ENCODE peak calls at places on chromosome 9, in six cellular contexts. S is heart left ventricle, J is psoas muscle, F is A549, X is tibial artery, I is adrenal gland. G is an unnamed sample.
A peak's percentile ranks its signal among the peaks of the same experiment; 100 is the strongest.

GRCh38 chr9:98533132-98533531 is 175.6 kb downstream of the GABBR2 start:
- DNase-seq in X (no peak), J (no peak), S (no peak), F (no peak), I (no peak), G (no peak)

GRCh38 chr9:38038307-38039089 is 30.5 kb downstream of the SHB start:
- DNase-seq in X (no peak), S (peak; percentile 56), I (no peak), F (no peak), J (no peak), G (no peak)

GRCh38 chr9:34771023-34771422 is 61.1 kb upstream of the CCL21 start:
- DNase-seq in X (no peak), I (no peak), S (no peak), J (no peak), F (no peak), G (no peak)

GRCh38 chr9:2021731-2022130 is 6.6 kb downstream of the SMARCA2 start:
- DNase-seq in J (no peak), F (no peak), S (no peak), X (no peak), I (no peak), G (no peak)

GRCh38 chr9:81211741-81212140 is 477.6 kb downstream of the TLE1 start:
- DNase-seq in F (no peak), J (no peak), I (no peak), X (no peak), S (no peak), G (no peak)

GRCh38 chr9:91101598-91102168 is 260.0 kb downstream of the AUH start:
- DNase-seq in F (no peak), X (no peak), I (no peak), S (no peak), J (no peak), G (peak; percentile 61)

GRCh38 chr9:134335490-134336173 is 9.4 kb downstream of the RXRA start:
- DNase-seq in F (no peak), J (no peak), X (no peak), I (peak; percentile 62), S (peak; percentile 81), G (peak; percentile 95)

GRCh38 chr9:34085581-34086500 is 37.2 kb upstream of the UBAP2 start:
- DNase-seq in S (peak; percentile 45), F (no peak), I (no peak), X (peak; percentile 33), J (no peak), G (no peak)

GRCh38 chr9:116905131-116905724 is 218.1 kb downstream of the TRIM32 start:
- DNase-seq in S (no peak), J (no peak), I (no peak), F (no peak), X (no peak), G (no peak)

GRCh38 chr9:36123511-36123910 is 13.0 kb upstream of the GLIPR2 start:
- DNase-seq in I (no peak), F (no peak), X (no peak), J (no peak), S (no peak), G (no peak)

GRCh38 chr9:72917892-72918509 is 34.9 kb downstream of the ALDH1A1 start:
- DNase-seq in S (no peak), F (no peak), I (no peak), J (no peak), X (no peak), G (no peak)

GRCh38 chr9:84439253-84439652 is 98.7 kb upstream of the SLC28A3 start:
- DNase-seq in S (no peak), X (no peak), I (no peak), F (no peak), J (no peak), G (no peak)

GRCh38 chr9:106350777-106351176 is 512.2 kb upstream of the ZNF462 start:
- DNase-seq in X (no peak), J (no peak), F (no peak), I (no peak), S (no peak), G (no peak)

GRCh38 chr9:16701347-16701746 is 169.1 kb downstream of the BNC2 start:
- DNase-seq in I (no peak), F (no peak), S (no peak), X (no peak), J (no peak), G (no peak)

GRCh38 chr9:18662320-18662719 is 188.4 kb downstream of the ADAMTSL1 start:
- DNase-seq in S (no peak), I (no peak), F (no peak), X (no peak), J (no peak), G (no peak)

GRCh38 chr9:126366366-126367011 is 39.9 kb downstream of the MVB12B start:
- DNase-seq in I (no peak), F (no peak), X (no peak), J (no peak), S (peak; percentile 50), G (no peak)

GRCh38 chr9:6305954-6306563 is 22.1 kb upstream of the TPD52L3 start:
- DNase-seq in J (no peak), S (no peak), X (no peak), F (peak; percentile 23), I (no peak), G (peak; percentile 54)

GRCh38 chr9:136544549-136545064 is 1.2 kb downstream of the NOTCH1 start:
- DNase-seq in I (no peak), X (peak; percentile 56), F (peak; percentile 43), S (peak; percentile 86), J (peak; percentile 78), G (peak; percentile 59)

GRCh38 chr9:136543830-136544548 is 1.9 kb downstream of the NOTCH1 start:
- DNase-seq in J (no peak), X (no peak), S (peak; percentile 65), F (no peak), I (no peak), G (peak; percentile 78)

GRCh38 chr9:136542246-136543041 is 3.4 kb downstream of the NOTCH1 start:
- DNase-seq in S (no peak), X (no peak), J (no peak), F (no peak), I (no peak), G (no peak)

GRCh38 chr9:136541709-136542108 is 4.1 kb downstream of the NOTCH1 start:
- DNase-seq in X (no peak), J (no peak), I (no peak), F (no peak), S (no peak), G (no peak)

DNA sequence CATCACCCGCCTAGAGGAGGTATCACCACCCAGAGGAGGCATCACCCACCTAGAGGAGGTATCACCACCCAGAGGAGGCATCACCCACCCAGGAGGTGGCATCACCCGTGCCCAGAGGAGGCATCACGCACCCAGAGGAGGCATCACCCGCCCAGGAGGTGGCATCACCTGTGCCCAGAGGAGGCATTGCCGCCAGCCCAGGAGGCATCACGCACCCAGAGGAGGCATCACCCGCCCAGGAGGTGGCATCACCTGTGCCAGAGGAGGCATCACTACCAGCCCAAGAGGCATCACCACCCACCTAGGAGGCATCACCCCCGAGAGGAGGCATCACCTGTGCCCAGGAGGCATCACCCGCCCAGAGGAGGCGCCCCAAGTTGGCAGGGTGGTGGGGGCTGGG is 2.6 kb downstream of the NOTCH1 start:
- DNase-seq in S (no peak), I (no peak), X (no peak), F (no peak), J (no peak), G (no peak)
- H3K4me1 ChIP-seq in S (peaks cover 82% of the 10 kb centered on the region), I (peaks cover 8% of the 10 kb centered on the region), X (no peaks in the 10 kb centered on the region), F (peaks cover 24% of the 10 kb centered on the region), J (peaks cover 18% of the 10 kb centered on the region), G (peaks cover 10% of the 10 kb centered on the region)

GRCh38 chr9:124045830-124046177 is 34.2 kb downstream of the LHX2 start:
- DNase-seq in I (no peak), J (no peak), F (no peak), X (no peak), S (no peak), G (no peak)
- H3K4me3 ChIP-seq in I (peak overlapping the region; percentile 31), J (peak overlapping the region; percentile 56), F (no peak overlapping the region), X (peak overlapping the region; percentile 57), S (peak overlapping the region; percentile 51), G (no peak overlapping the region)

GRCh38 chr9:69130456-69131441 is 43.3 kb upstream of the TJP2 start:
- DNase-seq in S (no peak), I (peak; percentile 76), F (no peak), J (no peak), X (peak; percentile 58), G (peak; percentile 25)

GRCh38 chr9:69134412-69134811 is 39.7 kb upstream of the TJP2 start:
- DNase-seq in X (no peak), S (no peak), J (no peak), I (no peak), F (no peak), G (no peak)

GRCh38 chr9:69131682-69132081 is 42.4 kb upstream of the TJP2 start:
- DNase-seq in F (no peak), I (peak; percentile 72), J (peak; percentile 58), X (peak; percentile 75), S (no peak), G (peak; percentile 97)

GRCh38 chr9:69136185-69136584 is 37.9 kb upstream of the TJP2 start:
- DNase-seq in X (no peak), J (no peak), F (no peak), S (no peak), I (no peak), G (no peak)

DNA sequence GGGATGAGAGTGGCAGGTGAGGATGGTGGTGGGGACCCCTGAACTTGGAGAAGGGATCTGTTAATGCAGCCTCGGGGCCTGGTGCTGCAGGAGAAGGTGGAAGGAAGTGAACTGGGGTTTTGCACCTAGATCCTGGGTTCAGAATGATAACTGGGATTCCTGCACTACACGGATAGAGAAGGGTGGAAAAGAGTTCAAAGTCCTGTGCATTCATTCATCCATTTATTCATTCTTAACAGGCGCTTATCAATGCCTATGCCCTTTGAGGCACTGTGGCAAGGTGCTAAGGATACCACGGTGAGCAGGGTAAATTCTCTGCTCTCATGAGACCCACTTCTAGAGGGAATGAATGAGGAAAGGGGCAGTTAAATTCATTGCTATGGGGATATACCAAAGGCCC is 41.7 kb upstream of the TJP2 start:
- DNase-seq in J (no peak), S (no peak), X (no peak), F (no peak), I (no peak), G (peak; percentile 90)
- H3K27ac ChIP-seq in J (no peak overlapping the region), S (no peak overlapping the region), X (peak overlapping the region; percentile 68), F (no peak overlapping the region), I (no peak overlapping the region), G (peak overlapping the region; percentile 88)

GRCh38 chr9:131405858-131406566 is 12.1 kb downstream of the PRRC2B start:
- DNase-seq in X (no peak), J (no peak), I (no peak), F (no peak), S (peak; percentile 60), G (peak; percentile 34)
- H3K4me1 ChIP-seq in X (peaks cover 5% of the 10 kb centered on the region), J (peaks cover 100% of the 10 kb centered on the region), I (peaks cover 89% of the 10 kb centered on the region), F (peaks cover 96% of the 10 kb centered on the region), S (peaks cover 100% of the 10 kb centered on the region), G (peaks cover 43% of the 10 kb centered on the region)

GRCh38 chr9:128061305-128061704 is 5.8 kb downstream of the NAIF1 start:
- DNase-seq in X (no peak), J (no peak), S (no peak), F (no peak), I (no peak), G (no peak)
- H3K4me3 ChIP-seq in X (no peak overlapping the region), J (no peak overlapping the region), S (no peak overlapping the region), F (no peak overlapping the region), I (no peak overlapping the region), G (no peak overlapping the region)

G was measured in small intestine.